ENCODE peak calls at places on chromosomes 1 and 21, in six cellular contexts. One of them, this sample, is unnamed.

GRCh38 chr1:173062156-173062938 is 11.6 kb upstream of the TNFSF18 start:
- ATAC-seq in gastrocnemius medialis: no peak
- ATAC-seq in HepG2: no peak
- ATAC-seq in thoracic aorta: no peak
- ATAC-seq in upper lobe of right lung: peak; percentile 49
- ATAC-seq in left lung: peak; percentile 90
- ATAC-seq in this sample: no peak

GRCh38 chr21:45739218-45740087 is 95.9 kb downstream of the PCBP3 start:
- ATAC-seq in HepG2: no peak
- ATAC-seq in gastrocnemius medialis: no peak
- ATAC-seq in thoracic aorta: no peak
- ATAC-seq in left lung: no peak
- ATAC-seq in upper lobe of right lung: no peak
- ATAC-seq in this sample: no peak

GRCh38 chr1:25549273-25550154 is 6.1 kb downstream of the LDLRAP1 start:
- ATAC-seq in HepG2: peak; percentile 64
- ATAC-seq in gastrocnemius medialis: peak; percentile 84
- ATAC-seq in thoracic aorta: peak; percentile 45
- ATAC-seq in upper lobe of right lung: peak; percentile 77
- ATAC-seq in left lung: peak; percentile 74
- ATAC-seq in this sample: peak; percentile 35

GRCh38 chr1:6998267-6998666 is 213.0 kb downstream of the CAMTA1 start:
- ATAC-seq in gastrocnemius medialis: peak; percentile 84
- ATAC-seq in thoracic aorta: no peak
- ATAC-seq in HepG2: peak; percentile 86
- ATAC-seq in upper lobe of right lung: no peak
- ATAC-seq in left lung: no peak
- ATAC-seq in this sample: no peak

GRCh38 chr1:203968728-203969127 is 104.2 kb upstream of the SOX13 start:
- ATAC-seq in left lung: no peak
- ATAC-seq in HepG2: no peak
- ATAC-seq in upper lobe of right lung: no peak
- ATAC-seq in thoracic aorta: no peak
- ATAC-seq in gastrocnemius medialis: no peak
- ATAC-seq in this sample: peak; percentile 68

GRCh38 chr21:28482657-28483056 is 510.0 kb downstream of the LTN1 start:
- ATAC-seq in left lung: no peak
- ATAC-seq in thoracic aorta: no peak
- ATAC-seq in upper lobe of right lung: no peak
- ATAC-seq in HepG2: peak; percentile 46
- ATAC-seq in gastrocnemius medialis: no peak
- ATAC-seq in this sample: no peak

GRCh38 chr1:2428490-2428889 is 16.1 kb upstream of the PEX10 start:
- ATAC-seq in left lung: no peak
- ATAC-seq in gastrocnemius medialis: no peak
- ATAC-seq in upper lobe of right lung: no peak
- ATAC-seq in thoracic aorta: no peak
- ATAC-seq in HepG2: no peak
- ATAC-seq in this sample: no peak

GRCh38 chr1:236543065-236543669 is 19.4 kb downstream of the LGALS8 start:
- ATAC-seq in left lung: no peak
- ATAC-seq in gastrocnemius medialis: no peak
- ATAC-seq in upper lobe of right lung: no peak
- ATAC-seq in thoracic aorta: no peak
- ATAC-seq in HepG2: peak; percentile 76
- ATAC-seq in this sample: peak; percentile 31

GRCh38 chr1:92536593-92537332 is 50.0 kb upstream of the GFI1 start:
- ATAC-seq in gastrocnemius medialis: no peak
- ATAC-seq in left lung: peak; percentile 41
- ATAC-seq in upper lobe of right lung: no peak
- ATAC-seq in HepG2: peak; percentile 83
- ATAC-seq in thoracic aorta: no peak
- ATAC-seq in this sample: no peak

GRCh38 chr1:31830065-31830464 is 14.2 kb upstream of the SPOCD1 start:
- ATAC-seq in upper lobe of right lung: no peak
- ATAC-seq in gastrocnemius medialis: no peak
- ATAC-seq in left lung: no peak
- ATAC-seq in thoracic aorta: no peak
- ATAC-seq in HepG2: peak; percentile 86
- ATAC-seq in this sample: no peak

GRCh38 chr1:200034262-200034557 is 6.7 kb downstream of the NR5A2 start:
- ATAC-seq in HepG2: no peak
- ATAC-seq in thoracic aorta: no peak
- ATAC-seq in gastrocnemius medialis: no peak
- ATAC-seq in left lung: no peak
- ATAC-seq in upper lobe of right lung: no peak
- ATAC-seq in this sample: no peak

GRCh38 chr1:211648980-211649934 is 26.2 kb downstream of the NEK2 start:
- ATAC-seq in HepG2: peak; percentile 93
- ATAC-seq in thoracic aorta: no peak
- ATAC-seq in left lung: peak; percentile 90
- ATAC-seq in gastrocnemius medialis: no peak
- ATAC-seq in upper lobe of right lung: peak; percentile 94
- ATAC-seq in this sample: peak; percentile 84

GRCh38 chr21:43842742-43843141 is 22.3 kb upstream of the AGPAT3 start:
- ATAC-seq in gastrocnemius medialis: no peak
- ATAC-seq in upper lobe of right lung: no peak
- ATAC-seq in thoracic aorta: no peak
- ATAC-seq in left lung: peak; percentile 27
- ATAC-seq in HepG2: no peak
- ATAC-seq in this sample: no peak

GRCh38 chr1:174451408-174451807 is 3.6 kb downstream of the GPR52 start:
- ATAC-seq in HepG2: no peak
- ATAC-seq in left lung: no peak
- ATAC-seq in upper lobe of right lung: no peak
- ATAC-seq in gastrocnemius medialis: no peak
- ATAC-seq in thoracic aorta: no peak
- ATAC-seq in this sample: no peak

GRCh38 chr21:39087976-39088370 is 95.3 kb downstream of the PSMG1 start:
- ATAC-seq in upper lobe of right lung: no peak
- ATAC-seq in HepG2: no peak
- ATAC-seq in gastrocnemius medialis: peak; percentile 19
- ATAC-seq in left lung: no peak
- ATAC-seq in thoracic aorta: no peak
- ATAC-seq in this sample: no peak

GRCh38 chr1:231176421-231176820 is 14.6 kb downstream of the TRIM67 start:
- ATAC-seq in gastrocnemius medialis: no peak
- ATAC-seq in HepG2: no peak
- ATAC-seq in thoracic aorta: no peak
- ATAC-seq in left lung: no peak
- ATAC-seq in upper lobe of right lung: no peak
- ATAC-seq in this sample: no peak

GRCh38 chr1:109895720-109896504 is 14.7 kb upstream of the CSF1 start:
- ATAC-seq in HepG2: peak; percentile 86
- ATAC-seq in thoracic aorta: no peak
- ATAC-seq in gastrocnemius medialis: peak; percentile 61
- ATAC-seq in upper lobe of right lung: peak; percentile 70
- ATAC-seq in left lung: peak; percentile 65
- ATAC-seq in this sample: peak; percentile 72

GRCh38 chr21:43868461-43868860 is 3.4 kb downstream of the AGPAT3 start:
- ATAC-seq in upper lobe of right lung: no peak
- ATAC-seq in thoracic aorta: no peak
- ATAC-seq in HepG2: no peak
- ATAC-seq in gastrocnemius medialis: no peak
- ATAC-seq in left lung: no peak
- ATAC-seq in this sample: no peak

GRCh38 chr1:37752583-37753471 is 12.1 kb downstream of the EPHA10 start:
- ATAC-seq in thoracic aorta: no peak
- ATAC-seq in gastrocnemius medialis: no peak
- ATAC-seq in upper lobe of right lung: peak; percentile 79
- ATAC-seq in left lung: peak; percentile 75
- ATAC-seq in HepG2: peak; percentile 86
- ATAC-seq in this sample: peak; percentile 22

GRCh38 chr1:162108426-162108825 is 38.9 kb downstream of the NOS1AP start:
- ATAC-seq in left lung: no peak
- ATAC-seq in HepG2: no peak
- ATAC-seq in gastrocnemius medialis: no peak
- ATAC-seq in upper lobe of right lung: no peak
- ATAC-seq in thoracic aorta: no peak
- ATAC-seq in this sample: no peak

GRCh38 chr1:238406098-238406497 is 515.4 kb upstream of the ZP4 start:
- ATAC-seq in HepG2: no peak
- ATAC-seq in gastrocnemius medialis: no peak
- ATAC-seq in thoracic aorta: no peak
- ATAC-seq in upper lobe of right lung: no peak
- ATAC-seq in left lung: no peak
- ATAC-seq in this sample: no peak

GRCh38 chr1:2497891-2498290 is 21.8 kb downstream of the PLCH2 start:
- ATAC-seq in upper lobe of right lung: no peak
- ATAC-seq in left lung: no peak
- ATAC-seq in thoracic aorta: no peak
- ATAC-seq in gastrocnemius medialis: no peak
- ATAC-seq in HepG2: no peak
- ATAC-seq in this sample: no peak

GRCh38 chr1:167473761-167474160 is 44.6 kb downstream of the CD247 start:
- ATAC-seq in left lung: no peak
- ATAC-seq in upper lobe of right lung: no peak
- ATAC-seq in HepG2: no peak
- ATAC-seq in thoracic aorta: no peak
- ATAC-seq in gastrocnemius medialis: no peak
- ATAC-seq in this sample: no peak

GRCh38 chr1:150748859-150749719 is 16.5 kb downstream of the CTSS start:
- ATAC-seq in upper lobe of right lung: no peak
- ATAC-seq in gastrocnemius medialis: no peak
- ATAC-seq in HepG2: no peak
- ATAC-seq in left lung: no peak
- ATAC-seq in thoracic aorta: no peak
- ATAC-seq in this sample: no peak

GRCh38 chr1:203282720-203283542 is 22.4 kb upstream of the BTG2 start:
- ATAC-seq in thoracic aorta: no peak
- ATAC-seq in upper lobe of right lung: no peak
- ATAC-seq in gastrocnemius medialis: no peak
- ATAC-seq in HepG2: peak; percentile 82
- ATAC-seq in left lung: no peak
- ATAC-seq in this sample: no peak

GRCh38 chr1:191495040-191495439 is 663.2 kb upstream of the RGS18 start:
- ATAC-seq in gastrocnemius medialis: no peak
- ATAC-seq in thoracic aorta: no peak
- ATAC-seq in left lung: no peak
- ATAC-seq in HepG2: no peak
- ATAC-seq in upper lobe of right lung: no peak
- ATAC-seq in this sample: no peak

GRCh38 chr1:202170726-202171125 is 10.3 kb upstream of the PTPN7 start:
- ATAC-seq in upper lobe of right lung: no peak
- ATAC-seq in thoracic aorta: no peak
- ATAC-seq in HepG2: peak; percentile 27
- ATAC-seq in left lung: no peak
- ATAC-seq in gastrocnemius medialis: peak; percentile 22
- ATAC-seq in this sample: no peak

GRCh38 chr1:8422439-8423133 is 104.7 kb downstream of the SLC45A1 start:
- ATAC-seq in upper lobe of right lung: no peak
- ATAC-seq in HepG2: peak; percentile 16
- ATAC-seq in left lung: peak; percentile 21
- ATAC-seq in gastrocnemius medialis: no peak
- ATAC-seq in thoracic aorta: no peak
- ATAC-seq in this sample: peak; percentile 32

GRCh38 chr1:3573499-3573898 is 37.8 kb downstream of the MEGF6 start:
- ATAC-seq in HepG2: no peak
- ATAC-seq in thoracic aorta: no peak
- ATAC-seq in gastrocnemius medialis: no peak
- ATAC-seq in upper lobe of right lung: no peak
- ATAC-seq in left lung: no peak
- ATAC-seq in this sample: no peak

GRCh38 chr1:176058686-176059085 is 148.4 kb downstream of the COP1 start:
- ATAC-seq in thoracic aorta: no peak
- ATAC-seq in left lung: peak; percentile 99
- ATAC-seq in HepG2: peak; percentile 99
- ATAC-seq in gastrocnemius medialis: no peak
- ATAC-seq in upper lobe of right lung: peak; percentile 65
- ATAC-seq in this sample: no peak

GRCh38 chr1:23097316-23097715 is 71.3 kb downstream of the LUZP1 start:
- ATAC-seq in thoracic aorta: no peak
- ATAC-seq in HepG2: no peak
- ATAC-seq in upper lobe of right lung: no peak
- ATAC-seq in gastrocnemius medialis: no peak
- ATAC-seq in left lung: no peak
- ATAC-seq in this sample: no peak
- H3K4me3 ChIP-seq in thoracic aorta: no peak overlapping the region
- H3K4me3 ChIP-seq in HepG2: no peak overlapping the region
- H3K4me3 ChIP-seq in upper lobe of right lung: no peak overlapping the region
- H3K4me3 ChIP-seq in gastrocnemius medialis: no peak overlapping the region
- H3K4me3 ChIP-seq in left lung: no peak overlapping the region
- H3K4me3 ChIP-seq in this sample: no peak overlapping the region

GRCh38 chr1:234852659-234853058 is 242.7 kb upstream of the IRF2BP2 start:
- ATAC-seq in upper lobe of right lung: no peak
- ATAC-seq in HepG2: no peak
- ATAC-seq in thoracic aorta: no peak
- ATAC-seq in left lung: no peak
- ATAC-seq in gastrocnemius medialis: no peak
- ATAC-seq in this sample: no peak
- H3K9me3 ChIP-seq in upper lobe of right lung: no peaks in the 10 kb centered on the region
- H3K9me3 ChIP-seq in HepG2: no peaks in the 10 kb centered on the region
- H3K9me3 ChIP-seq in thoracic aorta: no peaks in the 10 kb centered on the region
- H3K9me3 ChIP-seq in left lung: no peaks in the 10 kb centered on the region
- H3K9me3 ChIP-seq in gastrocnemius medialis: no peaks in the 10 kb centered on the region
- H3K9me3 ChIP-seq in this sample: no peaks in the 10 kb centered on the region

GRCh38 chr1:224182866-224183590 is at the start of gene DEGS1:
- ATAC-seq in HepG2: peak; percentile 88
- ATAC-seq in upper lobe of right lung: peak; percentile 96
- ATAC-seq in left lung: peak; percentile 97
- ATAC-seq in gastrocnemius medialis: peak; percentile 94
- ATAC-seq in thoracic aorta: peak; percentile 92
- ATAC-seq in this sample: peak; percentile 95
- TF ChIP-seq CTCF in HepG2: no peak
- TF ChIP-seq CTCF in upper lobe of right lung: no peak
- TF ChIP-seq CTCF in left lung: no peak
- TF ChIP-seq CTCF in gastrocnemius medialis: no peak
- TF ChIP-seq CTCF in thoracic aorta: no peak
- TF ChIP-seq CTCF in this sample: no peak

DNA sequence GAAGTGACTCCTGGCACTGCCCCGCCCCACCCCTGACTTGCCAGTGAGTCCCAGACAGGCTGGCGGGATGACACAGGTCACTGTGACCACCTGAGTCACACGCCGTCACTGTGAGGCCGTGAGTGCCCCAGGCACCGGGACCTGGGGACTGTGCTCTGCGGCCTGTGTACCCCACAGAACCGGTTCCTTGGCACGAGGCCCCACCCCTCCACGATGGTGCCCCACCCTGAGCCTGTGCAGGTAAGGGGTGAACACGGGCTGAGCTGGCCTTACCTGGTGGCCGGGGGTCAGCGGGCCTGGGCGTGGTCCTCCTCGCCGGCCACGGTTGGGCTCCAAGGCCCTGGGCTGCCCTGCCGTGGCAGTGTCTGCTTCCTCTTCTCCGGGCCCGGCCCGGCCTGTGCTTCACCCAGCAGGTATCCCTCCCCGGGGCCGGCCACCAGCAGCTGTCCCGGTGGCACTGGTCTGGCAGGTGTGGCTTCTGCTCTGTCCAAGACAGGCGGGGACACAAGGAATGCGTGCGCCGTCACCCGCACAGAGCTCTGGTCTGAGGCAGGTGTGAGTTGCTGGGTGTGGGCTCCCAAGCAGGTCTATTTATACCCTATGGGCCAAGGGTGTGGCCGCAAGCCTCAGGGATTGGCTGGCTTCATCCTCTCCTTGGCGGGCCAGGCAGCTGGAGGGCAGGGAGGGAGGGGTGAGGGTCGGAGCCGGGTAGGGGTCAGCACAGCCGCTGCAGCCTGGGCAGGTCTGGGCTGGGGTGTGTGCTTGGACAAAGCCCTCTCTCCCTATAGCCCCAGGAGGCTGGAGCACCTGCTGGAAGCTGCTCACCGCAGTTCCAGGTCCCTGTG is at the start of gene RNF223:
- ATAC-seq in HepG2: peak; percentile 6
- ATAC-seq in thoracic aorta: no peak
- ATAC-seq in upper lobe of right lung: peak; percentile 76
- ATAC-seq in left lung: peak; percentile 86
- ATAC-seq in gastrocnemius medialis: no peak
- ATAC-seq in this sample: no peak
- H3K4me3 ChIP-seq in HepG2: no peak within 1 kb of the TSS
- H3K4me3 ChIP-seq in thoracic aorta: no peak within 1 kb of the TSS
- H3K4me3 ChIP-seq in upper lobe of right lung: no peak within 1 kb of the TSS
- H3K4me3 ChIP-seq in left lung: no peak within 1 kb of the TSS
- H3K4me3 ChIP-seq in gastrocnemius medialis: no peak within 1 kb of the TSS
- H3K4me3 ChIP-seq in this sample: no peak within 1 kb of the TSS

This sample was measured in gastroesophageal sphincter.